ENCODE peak calls at places on chromosomes 2 and 18, in six cellular contexts. C is A549, N is ovary, W is spleen, V is HCT116, K is IMR-90. L is an unnamed sample.

GRCh38 chr2:64649626-64650025 is 4.1 kb downstream of the SERTAD2 start:
- DNase-seq in C (no peak), N (no peak), V (no peak), W (no peak), K (no peak), L (no peak)

GRCh38 chr2:216774180-216774579 is 78.8 kb upstream of the IGFBP5 start:
- DNase-seq in K (no peak), N (no peak), C (no peak), W (no peak), V (no peak), L (no peak)

GRCh38 chr2:64018715-64019082 is 529 bp downstream of the VPS54 start:
- DNase-seq in W (no peak), K (no peak), C (no peak), V (no peak), N (peak; percentile 49), L (peak; percentile 48)

GRCh38 chr2:218879881-218880748 is 537 bp upstream of the WNT10A start:
- DNase-seq in W (peak; percentile 96), V (no peak), C (no peak), N (no peak), K (no peak), L (no peak)

GRCh38 chr2:12376025-12376424 is 340.7 kb upstream of the TRIB2 start:
- DNase-seq in N (no peak), C (no peak), V (no peak), K (no peak), W (no peak), L (no peak)

GRCh38 chr2:25388491-25388890 is 46.8 kb upstream of the DNMT3A start:
- DNase-seq in C (no peak), N (no peak), K (no peak), V (no peak), W (no peak), L (no peak)

GRCh38 chr2:46534589-46534988 is 55.2 kb downstream of the TMEM247 start:
- DNase-seq in K (no peak), V (no peak), C (no peak), W (no peak), N (no peak), L (no peak)

GRCh38 chr2:229096667-229097066 is 174.4 kb downstream of the PID1 start:
- DNase-seq in K (no peak), W (no peak), C (no peak), N (no peak), V (no peak), L (no peak)

GRCh38 chr18:25672490-25672889 is 320.5 kb upstream of the ZNF521 start:
- DNase-seq in N (no peak), W (no peak), V (no peak), C (no peak), K (no peak), L (no peak)

GRCh38 chr2:106054336-106054735 is 139.8 kb downstream of the UXS1 start:
- DNase-seq in W (no peak), N (no peak), K (no peak), V (no peak), C (no peak), L (no peak)

GRCh38 chr2:39370101-39370500 is 67.0 kb downstream of the MAP4K3 start:
- DNase-seq in V (no peak), C (no peak), N (no peak), K (peak; percentile 36), W (no peak), L (no peak)

GRCh38 chr18:5628512-5629255 is 84.9 kb upstream of the EPB41L3 start:
- DNase-seq in V (no peak), K (peak; percentile 17), C (no peak), N (peak; percentile 53), W (peak; percentile 73), L (peak; percentile 39)

GRCh38 chr2:55120634-55121359 is 70.5 kb upstream of the RTN4 start:
- DNase-seq in K (peak; percentile 60), N (peak; percentile 61), V (no peak), W (no peak), C (no peak), L (peak; percentile 72)

GRCh38 chr2:171210864-171211431 is 50.3 kb upstream of the TLK1 start:
- DNase-seq in V (no peak), C (no peak), N (no peak), K (peak; percentile 73), W (no peak), L (no peak)

GRCh38 chr2:193580176-193580950 is 1385.6 kb upstream of the TMEFF2 start:
- DNase-seq in W (peak; percentile 14), K (no peak), N (no peak), V (no peak), C (no peak), L (no peak)

GRCh38 chr2:219736196-219736595 is 108.8 kb downstream of the SLC4A3 start:
- DNase-seq in V (peak; percentile 44), N (no peak), W (no peak), K (peak; percentile 81), C (peak; percentile 40), L (no peak)

GRCh38 chr2:18560797-18561085 is 288 bp upstream of the RDH14 start:
- DNase-seq in C (no peak), N (no peak), V (no peak), W (no peak), K (no peak), L (no peak)
- TF ChIP-seq POLR2A in C (peak; percentile 61), N (no peak), V (peak; percentile 18), W (no peak), K (no peak), L (no peak)

GRCh38 chr2:4135765-4136164 is 432.4 kb downstream of the DCDC2C start:
- DNase-seq in N (no peak), C (no peak), W (no peak), K (no peak), V (no peak), L (no peak)

GRCh38 chr2:4139711-4140110 is 436.3 kb downstream of the DCDC2C start:
- DNase-seq in W (no peak), N (no peak), K (no peak), C (no peak), V (no peak), L (no peak)

GRCh38 chr2:4134881-4135565 is 431.6 kb downstream of the DCDC2C start:
- DNase-seq in C (no peak), W (no peak), K (no peak), V (no peak), N (no peak), L (no peak)

DNA sequence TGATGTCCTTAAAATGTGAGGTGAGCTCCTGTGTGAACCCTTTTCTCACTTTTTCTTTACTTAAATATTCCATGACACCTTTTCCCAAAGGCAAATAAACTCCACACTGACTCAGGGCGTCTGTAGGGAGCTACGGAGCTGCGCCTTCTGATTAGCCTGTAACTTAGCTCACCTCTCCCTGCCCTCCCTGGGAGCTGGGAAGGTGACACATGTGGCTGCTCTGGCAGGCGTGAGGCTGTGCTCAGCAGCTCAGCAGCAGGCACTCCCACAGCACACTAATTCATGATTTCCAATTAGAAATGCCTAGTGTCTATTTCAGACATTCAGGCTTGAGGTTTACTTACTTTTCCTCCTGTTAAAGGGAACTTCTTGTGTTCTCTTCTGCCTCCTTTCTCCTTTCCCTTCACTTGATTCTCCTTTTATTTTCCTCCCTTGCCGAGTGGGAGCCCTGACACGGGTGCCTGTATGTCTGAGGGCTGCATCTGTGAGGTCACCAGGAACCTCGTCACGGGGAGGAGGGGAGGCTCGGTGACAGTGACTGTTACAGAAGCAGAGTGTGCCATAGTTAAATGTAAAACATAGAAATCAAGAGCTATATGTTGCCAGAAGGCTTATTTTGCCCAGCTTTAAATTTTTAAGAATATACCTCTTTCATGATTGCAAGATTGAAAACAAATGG is 437.0 kb downstream of the DCDC2C start:
- DNase-seq in W (no peak), C (no peak), N (no peak), K (no peak), V (no peak), L (no peak)
- H3K27ac ChIP-seq in W (no peak overlapping the region), C (no peak overlapping the region), N (no peak overlapping the region), K (no peak overlapping the region), V (no peak overlapping the region), L (no peak overlapping the region)

GRCh38 chr2:69827796-69828540 is 1.5 kb upstream of the GMCL1 start:
- DNase-seq in K (no peak), V (no peak), W (no peak), C (no peak), N (no peak), L (no peak)

GRCh38 chr2:69828913-69829242 is 582 bp upstream of the GMCL1 start:
- DNase-seq in W (no peak), K (no peak), V (no peak), C (no peak), N (no peak), L (no peak)

GRCh38 chr2:69830045-69830905 is 815 bp downstream of the GMCL1 start:
- DNase-seq in N (peak; percentile 25), V (no peak), K (no peak), W (no peak), C (peak; percentile 17), L (peak; percentile 26)

GRCh38 chr2:69831354-69831905 is 2.0 kb downstream of the GMCL1 start:
- DNase-seq in W (no peak), N (no peak), V (no peak), C (no peak), K (no peak), L (no peak)

DNA sequence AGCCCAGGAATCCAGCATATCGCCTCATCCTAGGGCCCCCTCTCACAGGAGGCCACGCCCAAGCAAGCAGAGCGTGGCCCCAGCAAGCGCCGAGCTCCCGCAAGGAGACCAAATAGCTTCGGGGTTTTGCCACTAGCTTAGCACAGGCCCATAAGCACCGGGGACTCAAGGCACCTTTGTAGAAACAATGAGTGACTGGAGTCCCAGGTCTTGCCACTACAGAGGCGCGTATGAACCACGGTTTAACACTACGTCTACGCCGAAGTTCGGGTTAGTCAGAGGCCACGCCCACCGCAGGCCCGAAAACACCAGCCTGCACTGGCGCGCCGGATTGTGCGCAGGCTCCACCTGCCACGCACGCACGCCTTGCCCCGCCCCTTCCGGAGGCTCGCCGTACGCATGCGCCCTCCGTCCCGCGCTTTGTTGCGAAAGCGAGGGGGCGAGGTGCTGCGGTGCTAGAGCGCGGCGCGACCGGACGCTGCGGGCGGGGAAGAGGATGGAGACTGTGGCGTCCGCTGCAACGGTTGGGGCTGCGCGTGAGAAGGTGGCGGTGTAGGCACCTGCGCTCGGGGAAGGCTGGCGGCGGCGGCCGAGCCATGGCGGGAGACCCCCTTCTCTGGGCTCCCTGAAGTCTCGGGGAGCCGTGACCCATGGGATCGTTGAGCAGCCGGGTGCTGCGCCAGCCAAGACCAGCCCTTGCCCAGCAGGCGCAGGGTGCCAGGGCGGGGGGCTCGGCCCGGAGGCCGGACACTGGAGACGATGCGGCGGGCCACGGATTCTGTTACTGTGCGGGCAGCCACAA is at the start of gene GMCL1:
- DNase-seq in C (peak; percentile 73), N (peak; percentile 97), K (peak; percentile 94), V (peak; percentile 87), W (peak; percentile 99), L (peak; percentile 97)
- TF ChIP-seq POLR2A in C (peak; percentile 72), N (peak; percentile 82), K (peak; percentile 86), V (peak; percentile 79), W (peak; percentile 73), L (peak; percentile 89)

DNA sequence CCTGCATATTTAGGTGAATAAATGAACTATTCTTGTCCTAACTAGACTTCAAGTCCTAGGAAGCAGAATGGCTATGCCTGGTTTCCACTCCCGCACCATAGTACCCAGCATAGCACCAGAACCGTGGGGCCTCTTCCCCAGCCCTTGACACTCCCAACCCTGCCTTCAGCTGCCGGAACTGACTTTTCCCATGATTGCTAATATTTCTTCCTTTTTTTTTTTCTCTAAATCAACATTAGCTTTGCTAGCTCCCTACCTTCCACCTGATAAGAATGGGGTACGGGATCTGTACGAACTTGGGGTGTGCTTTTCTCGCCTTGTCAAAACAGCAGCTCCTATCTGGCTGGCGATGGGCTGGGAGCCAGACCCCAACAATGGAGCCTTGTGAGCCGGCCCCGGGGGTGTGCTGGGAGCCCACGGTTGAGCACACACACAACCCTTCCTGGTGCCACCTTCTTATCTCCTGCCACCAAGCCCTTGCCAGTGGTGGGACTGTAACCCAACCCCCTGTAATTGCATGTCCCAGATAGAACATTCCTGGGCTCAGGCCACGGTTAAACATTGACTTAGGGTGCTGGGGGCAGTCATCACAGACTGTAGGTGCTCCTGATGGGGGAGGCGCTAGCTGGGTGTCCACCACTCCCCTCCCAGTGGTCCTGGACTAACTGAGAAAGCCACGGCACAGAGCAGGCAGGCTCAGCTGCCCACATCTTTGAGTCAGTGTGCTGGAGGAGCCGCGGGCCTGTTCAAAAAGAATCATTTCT is 213.0 kb upstream of the HAAO start:
- DNase-seq in W (peak; percentile 44), K (no peak), C (peak; percentile 25), V (no peak), N (no peak), L (peak; percentile 9)
- H3K27ac ChIP-seq in W (no peak overlapping the region), K (no peak overlapping the region), C (peak overlapping the region; percentile 51), V (no peak overlapping the region), N (no peak overlapping the region), L (no peak overlapping the region)